ENCODE peak calls at places on chromosomes 4 and X, in seven cellular contexts. K is A549, Z is spleen, V is stomach, M is cardiac muscle cell, Y is endodermal cell, A is tibial nerve. H is an unnamed sample.

GRCh38 chr4:177351611-177352010 is 41.9 kb downstream of the NEIL3 start:
- DNase-seq in A (no peak), M (no peak), V (no peak), Z (no peak), Y (no peak), K (no peak), H (no peak)

GRCh38 chrX:100413231-100413630 is 3.2 kb upstream of the PCDH19 start:
- DNase-seq in K (peak; percentile 33), M (peak; percentile 84), A (peak; percentile 54), Y (peak; percentile 71), Z (no peak), V (peak; percentile 44), H (no peak)

GRCh38 chr4:101114936-101115372 is 232.4 kb downstream of the PPP3CA start:
- DNase-seq in Y (peak; percentile 58), A (no peak), K (no peak), Z (no peak), M (no peak), V (no peak), H (no peak)

GRCh38 chrX:270848-271367 is 10.3 kb upstream of the PLCXD1 start:
- DNase-seq in Z (peak; percentile 79), K (no peak), A (peak; percentile 3), Y (peak; percentile 58), M (no peak), V (peak; percentile 21), H (no peak)

GRCh38 chr4:113781439-113782040 is 20.0 kb upstream of the CAMK2D start:
- DNase-seq in Z (no peak), M (peak; percentile 38), K (peak; percentile 10), Y (no peak), A (no peak), V (no peak), H (no peak)

GRCh38 chr4:119728692-119729593 is 100.3 kb upstream of the PDE5A start:
- DNase-seq in A (no peak), K (no peak), M (no peak), V (no peak), Y (no peak), Z (no peak), H (no peak)

GRCh38 chr4:107740950-107741701 is 21.1 kb upstream of the PAPSS1 start:
- DNase-seq in Y (no peak), V (no peak), Z (no peak), A (peak; percentile 63), M (no peak), K (no peak), H (no peak)

GRCh38 chr4:66927937-66928336 is 617.4 kb downstream of the CENPC start:
- DNase-seq in V (no peak), Z (no peak), K (no peak), M (peak; percentile 69), A (no peak), Y (no peak), H (no peak)

GRCh38 chr4:186845137-186845842 is 121.6 kb upstream of the FAT1 start:
- DNase-seq in V (no peak), Z (no peak), Y (no peak), M (no peak), A (peak; percentile 27), K (no peak), H (no peak)

GRCh38 chrX:101550825-101551767 is 749 bp downstream of the ARMCX1 start:
- DNase-seq in V (no peak), K (no peak), Z (no peak), M (peak; percentile 47), Y (peak; percentile 79), A (peak; percentile 48), H (no peak)

DNA sequence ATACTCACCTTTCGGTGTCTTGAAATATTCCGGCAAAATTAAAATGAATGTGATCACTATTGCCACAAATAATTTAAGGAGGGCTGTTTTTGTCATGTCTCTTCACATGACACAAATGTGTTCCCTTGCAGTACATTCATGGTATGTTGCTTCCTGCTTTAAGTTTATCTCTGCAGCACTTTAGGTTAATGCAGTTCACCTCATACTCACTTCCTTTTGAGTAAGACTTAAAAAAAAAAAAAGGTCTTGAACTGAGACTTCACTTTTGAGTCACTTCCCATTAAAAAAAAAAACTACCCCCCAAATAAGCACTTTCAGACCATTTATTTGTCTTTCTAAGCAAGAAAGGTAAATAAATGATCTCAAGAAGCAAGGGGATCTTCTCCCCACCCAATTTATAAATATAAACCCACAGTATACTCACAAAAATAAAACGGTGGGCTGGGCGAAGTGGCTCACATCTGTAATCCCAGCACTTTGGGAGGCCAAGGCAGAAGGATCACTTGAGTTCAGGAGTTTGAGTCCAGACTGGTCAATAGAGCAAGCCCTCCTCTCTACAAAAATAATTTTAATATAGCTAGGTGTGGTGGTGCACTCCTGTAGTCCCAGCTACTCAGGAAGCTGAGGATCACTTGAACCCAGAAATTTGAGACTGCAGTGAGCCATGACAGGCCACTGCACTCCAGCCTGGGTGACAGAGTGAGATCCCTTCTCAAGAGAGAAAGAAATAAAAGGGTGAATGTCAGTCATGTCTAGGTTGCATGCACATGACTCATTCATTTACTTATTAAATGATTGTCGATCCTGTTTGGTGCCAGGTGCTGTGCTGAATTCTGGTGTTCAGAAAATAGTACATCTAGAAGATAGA is at the start of gene TMEM156:
- DNase-seq in Z (no peak), M (no peak), Y (no peak), K (no peak), V (no peak), A (no peak), H (no peak)
- H3K27ac ChIP-seq in Z (peak within 1 kb of the TSS; percentile 82), M (no peak within 1 kb of the TSS), Y (no peak within 1 kb of the TSS), K (peak within 1 kb of the TSS; percentile 93), V (peak within 1 kb of the TSS; percentile 62), A (peak within 1 kb of the TSS; percentile 67), H (peak within 1 kb of the TSS; percentile 74)

GRCh38 chrX:151870603-151871002 is 42.1 kb upstream of the MAGEA4 start:
- DNase-seq in Y (no peak), V (no peak), M (no peak), Z (no peak), K (peak; percentile 35), A (no peak), H (no peak)
- H3K27ac ChIP-seq in Y (no peak overlapping the region), V (no peak overlapping the region), M (no peak overlapping the region), Z (no peak overlapping the region), K (peak overlapping the region; percentile 97), A (no peak overlapping the region), H (no peak overlapping the region)

DNA sequence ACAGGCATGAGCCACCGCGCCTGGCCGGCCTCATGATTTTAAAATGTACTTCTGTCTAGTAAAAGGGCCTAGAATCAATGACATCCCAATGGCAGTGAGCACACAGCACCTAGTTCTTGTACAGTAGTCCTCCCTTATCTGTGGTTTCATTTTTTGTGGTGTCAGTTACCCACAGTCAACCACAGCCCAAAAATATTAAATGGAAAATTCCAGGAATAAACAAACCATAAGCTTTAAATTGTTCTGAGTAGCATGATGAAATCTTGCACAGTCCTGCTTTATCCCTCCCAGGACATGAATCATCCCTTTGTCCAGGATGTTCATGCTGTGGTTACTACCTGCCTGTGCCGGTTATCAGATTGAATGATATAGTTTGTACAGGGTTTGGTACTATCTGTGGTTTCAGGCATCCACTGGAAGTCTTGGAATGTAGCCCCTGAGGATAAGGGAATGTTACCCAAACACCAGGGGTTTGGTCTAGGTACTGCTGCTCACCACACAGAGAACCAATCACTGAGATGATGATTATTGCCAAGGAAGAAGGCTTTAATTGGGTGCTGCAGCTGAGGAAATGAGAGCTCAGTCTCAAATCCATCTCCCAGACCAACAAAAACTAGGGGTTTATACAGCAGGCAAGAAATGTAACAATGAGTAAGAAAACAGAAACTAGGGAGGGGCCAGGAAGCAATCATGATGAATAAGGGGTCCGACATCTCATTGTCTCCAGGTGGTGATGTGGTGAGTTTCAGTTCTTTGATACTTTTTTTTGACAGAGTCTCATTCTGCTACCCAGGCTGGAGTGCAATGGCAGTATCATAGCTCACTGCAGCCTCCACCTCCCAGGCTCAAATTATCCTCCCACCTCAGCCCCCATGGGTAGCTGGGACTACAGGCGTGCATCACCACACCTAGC is 16.1 kb upstream of the FHL1 start:
- DNase-seq in M (no peak), Z (no peak), A (no peak), V (no peak), Y (no peak), K (peak; percentile 40), H (no peak)
- H3K27ac ChIP-seq in M (no peak overlapping the region), Z (no peak overlapping the region), A (no peak overlapping the region), V (no peak overlapping the region), Y (no peak overlapping the region), K (peak overlapping the region; percentile 85), H (no peak overlapping the region)

DNA sequence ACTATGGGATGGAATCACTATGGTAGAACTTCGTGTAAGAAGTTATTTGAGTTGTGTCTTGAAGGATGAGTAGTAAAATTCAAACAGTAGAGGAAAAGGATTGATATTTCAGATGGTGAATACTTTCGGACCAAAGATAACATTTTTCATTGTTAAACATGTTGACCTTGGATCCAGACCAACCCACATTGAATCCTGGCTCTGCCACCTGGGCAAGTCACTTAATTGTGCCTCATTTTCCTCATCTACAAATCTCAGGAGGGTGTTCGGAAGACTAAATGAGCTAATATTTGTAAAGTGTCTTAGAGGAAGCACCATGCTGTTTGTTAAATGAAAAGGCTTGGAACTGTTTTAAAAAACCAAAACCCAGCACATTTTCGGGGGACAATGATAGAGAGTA is 1.4 kb upstream of the AIFM1 start:
- DNase-seq in Z (no peak), Y (no peak), A (no peak), M (no peak), V (no peak), K (no peak), H (no peak)
- H3K27ac ChIP-seq in Z (no peak overlapping the region), Y (no peak overlapping the region), A (no peak overlapping the region), M (no peak overlapping the region), V (no peak overlapping the region), K (peak overlapping the region; percentile 96), H (no peak overlapping the region)

GRCh38 chrX:76183289-76184057 is 10.6 kb downstream of the PBDC1 start:
- DNase-seq in Z (no peak), A (no peak), K (no peak), M (no peak), V (no peak), Y (no peak), H (no peak)

GRCh38 chrX:76184276-76184675 is 11.4 kb downstream of the PBDC1 start:
- DNase-seq in A (no peak), K (no peak), Z (no peak), M (no peak), V (no peak), Y (no peak), H (no peak)
- H3K27ac ChIP-seq in A (no peak overlapping the region), K (no peak overlapping the region), Z (no peak overlapping the region), M (no peak overlapping the region), V (no peak overlapping the region), Y (no peak overlapping the region), H (no peak overlapping the region)

GRCh38 chrX:13760428-13760827 is 25.9 kb downstream of the OFD1 start:
- DNase-seq in V (no peak), M (peak; percentile 19), K (no peak), Y (no peak), A (no peak), Z (no peak), H (no peak)
- H3K27ac ChIP-seq in V (peak overlapping the region; percentile 35), M (peak overlapping the region; percentile 32), K (no peak overlapping the region), Y (no peak overlapping the region), A (no peak overlapping the region), Z (no peak overlapping the region), H (no peak overlapping the region)

GRCh38 chrX:20547649-20548051 is 280.9 kb upstream of the RPS6KA3 start:
- DNase-seq in M (no peak), Z (no peak), Y (no peak), V (no peak), K (no peak), A (no peak), H (no peak)
- H3K27ac ChIP-seq in M (no peak overlapping the region), Z (no peak overlapping the region), Y (no peak overlapping the region), V (peak overlapping the region; percentile 22), K (peak overlapping the region; percentile 73), A (no peak overlapping the region), H (no peak overlapping the region)

H was measured in effector memory CD4-positive, alpha-beta T cell.